ENCODE peak calls at places on chromosomes 6 and 20, in ten cellular contexts. One of them, this sample, is unnamed.

GRCh38 chr6:128599036-128599435 is 78.6 kb upstream of the PTPRK start:
- DNase-seq in esophagus squamous epithelium: no peak
- DNase-seq in esophagus muscularis mucosa: no peak
- DNase-seq in breast epithelium: no peak
- DNase-seq in colonic mucosa: no peak
- DNase-seq in ascending aorta: no peak
- DNase-seq in HL-60: no peak
- DNase-seq in psoas muscle: no peak
- DNase-seq in heart right ventricle: no peak
- DNase-seq in iPS DF 6.9: no peak
- DNase-seq in this sample: no peak

GRCh38 chr6:104527761-104528415 is 331.8 kb downstream of the HACE1 start:
- DNase-seq in HL-60: peak; percentile 6
- DNase-seq in esophagus muscularis mucosa: no peak
- DNase-seq in psoas muscle: no peak
- DNase-seq in ascending aorta: peak; percentile 70
- DNase-seq in esophagus squamous epithelium: no peak
- DNase-seq in heart right ventricle: no peak
- DNase-seq in iPS DF 6.9: no peak
- DNase-seq in breast epithelium: no peak
- DNase-seq in colonic mucosa: peak; percentile 52
- DNase-seq in this sample: no peak

GRCh38 chr20:38132910-38133501 is 32.1 kb downstream of the TGM2 start:
- DNase-seq in breast epithelium: no peak
- DNase-seq in esophagus muscularis mucosa: no peak
- DNase-seq in HL-60: no peak
- DNase-seq in colonic mucosa: no peak
- DNase-seq in iPS DF 6.9: no peak
- DNase-seq in ascending aorta: no peak
- DNase-seq in heart right ventricle: no peak
- DNase-seq in esophagus squamous epithelium: no peak
- DNase-seq in psoas muscle: no peak
- DNase-seq in this sample: no peak

GRCh38 chr6:30687659-30688431 is 1.4 kb upstream of the PPP1R18 start:
- DNase-seq in HL-60: no peak
- DNase-seq in colonic mucosa: peak; percentile 45
- DNase-seq in psoas muscle: peak; percentile 71
- DNase-seq in esophagus squamous epithelium: no peak
- DNase-seq in ascending aorta: no peak
- DNase-seq in esophagus muscularis mucosa: no peak
- DNase-seq in breast epithelium: no peak
- DNase-seq in iPS DF 6.9: no peak
- DNase-seq in heart right ventricle: peak; percentile 42
- DNase-seq in this sample: no peak

GRCh38 chr6:153976921-153977693 is 61.9 kb upstream of the OPRM1 start:
- DNase-seq in esophagus muscularis mucosa: no peak
- DNase-seq in colonic mucosa: no peak
- DNase-seq in heart right ventricle: no peak
- DNase-seq in esophagus squamous epithelium: no peak
- DNase-seq in breast epithelium: no peak
- DNase-seq in iPS DF 6.9: no peak
- DNase-seq in HL-60: no peak
- DNase-seq in psoas muscle: no peak
- DNase-seq in ascending aorta: no peak
- DNase-seq in this sample: peak; percentile 20

GRCh38 chr6:128432394-128432793 is 88.0 kb downstream of the PTPRK start:
- DNase-seq in esophagus muscularis mucosa: no peak
- DNase-seq in HL-60: no peak
- DNase-seq in ascending aorta: no peak
- DNase-seq in breast epithelium: no peak
- DNase-seq in colonic mucosa: no peak
- DNase-seq in psoas muscle: no peak
- DNase-seq in iPS DF 6.9: no peak
- DNase-seq in heart right ventricle: no peak
- DNase-seq in esophagus squamous epithelium: no peak
- DNase-seq in this sample: no peak

GRCh38 chr6:128516514-128516898 is 3.9 kb downstream of the PTPRK start:
- DNase-seq in HL-60: no peak
- DNase-seq in iPS DF 6.9: no peak
- DNase-seq in heart right ventricle: no peak
- DNase-seq in colonic mucosa: no peak
- DNase-seq in esophagus squamous epithelium: no peak
- DNase-seq in psoas muscle: no peak
- DNase-seq in esophagus muscularis mucosa: no peak
- DNase-seq in ascending aorta: no peak
- DNase-seq in breast epithelium: no peak
- DNase-seq in this sample: no peak

GRCh38 chr6:131773284-131773950 is 34.4 kb upstream of the ENPP1 start:
- DNase-seq in esophagus squamous epithelium: no peak
- DNase-seq in colonic mucosa: no peak
- DNase-seq in esophagus muscularis mucosa: no peak
- DNase-seq in ascending aorta: no peak
- DNase-seq in heart right ventricle: no peak
- DNase-seq in iPS DF 6.9: no peak
- DNase-seq in breast epithelium: no peak
- DNase-seq in HL-60: no peak
- DNase-seq in psoas muscle: no peak
- DNase-seq in this sample: no peak

GRCh38 chr20:35014537-35014936 is 58.9 kb downstream of the MYH7B start:
- DNase-seq in iPS DF 6.9: no peak
- DNase-seq in HL-60: peak; percentile 20
- DNase-seq in psoas muscle: no peak
- DNase-seq in heart right ventricle: no peak
- DNase-seq in esophagus squamous epithelium: no peak
- DNase-seq in breast epithelium: no peak
- DNase-seq in ascending aorta: peak; percentile 47
- DNase-seq in esophagus muscularis mucosa: no peak
- DNase-seq in colonic mucosa: no peak
- DNase-seq in this sample: no peak

GRCh38 chr6:118720125-118720473 is 68.7 kb upstream of the CEP85L start:
- DNase-seq in esophagus muscularis mucosa: no peak
- DNase-seq in ascending aorta: no peak
- DNase-seq in esophagus squamous epithelium: no peak
- DNase-seq in psoas muscle: no peak
- DNase-seq in colonic mucosa: no peak
- DNase-seq in iPS DF 6.9: no peak
- DNase-seq in HL-60: no peak
- DNase-seq in breast epithelium: no peak
- DNase-seq in heart right ventricle: no peak
- DNase-seq in this sample: no peak

GRCh38 chr6:26646074-26646473 is 13.5 kb downstream of the ZNF322 start:
- DNase-seq in colonic mucosa: no peak
- DNase-seq in esophagus muscularis mucosa: no peak
- DNase-seq in breast epithelium: no peak
- DNase-seq in HL-60: no peak
- DNase-seq in esophagus squamous epithelium: no peak
- DNase-seq in iPS DF 6.9: no peak
- DNase-seq in heart right ventricle: no peak
- DNase-seq in ascending aorta: no peak
- DNase-seq in psoas muscle: no peak
- DNase-seq in this sample: no peak
- H3K27ac ChIP-seq in colonic mucosa: no peak overlapping the region
- H3K27ac ChIP-seq in esophagus muscularis mucosa: no peak overlapping the region
- H3K27ac ChIP-seq in breast epithelium: no peak overlapping the region
- H3K27ac ChIP-seq in HL-60: no peak overlapping the region
- H3K27ac ChIP-seq in esophagus squamous epithelium: no peak overlapping the region
- H3K27ac ChIP-seq in iPS DF 6.9: no peak overlapping the region
- H3K27ac ChIP-seq in heart right ventricle: no peak overlapping the region
- H3K27ac ChIP-seq in ascending aorta: no peak overlapping the region
- H3K27ac ChIP-seq in psoas muscle: no peak overlapping the region
- H3K27ac ChIP-seq in this sample: no peak overlapping the region

DNA sequence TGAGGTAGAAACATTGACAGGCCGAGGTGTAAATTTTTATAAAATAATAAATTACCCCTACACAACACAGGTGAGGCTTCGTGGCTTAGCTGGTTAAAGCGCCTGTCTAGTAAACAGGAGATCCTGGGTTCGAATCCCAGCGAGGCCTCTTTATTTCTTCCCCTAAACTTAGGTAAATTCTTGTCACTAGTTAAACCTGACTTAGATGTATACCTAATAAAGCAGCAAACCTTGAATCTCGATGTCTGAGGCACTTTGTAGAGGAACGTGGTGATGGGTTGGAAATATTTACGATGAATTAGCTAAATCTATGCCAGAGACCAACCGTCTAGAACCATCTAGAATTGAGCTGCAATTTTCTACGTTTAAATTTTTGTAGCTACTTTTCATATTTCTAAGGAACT is 185.6 kb downstream of the OR2B2 start:
- DNase-seq in iPS DF 6.9: no peak
- DNase-seq in colonic mucosa: no peak
- DNase-seq in HL-60: no peak
- DNase-seq in esophagus squamous epithelium: no peak
- DNase-seq in psoas muscle: no peak
- DNase-seq in heart right ventricle: no peak
- DNase-seq in breast epithelium: no peak
- DNase-seq in ascending aorta: no peak
- DNase-seq in esophagus muscularis mucosa: no peak
- DNase-seq in this sample: no peak
- H3K27me3 ChIP-seq in iPS DF 6.9: no peaks in the 10 kb centered on the region
- H3K27me3 ChIP-seq in colonic mucosa: no peaks in the 10 kb centered on the region
- H3K27me3 ChIP-seq in HL-60: no peaks in the 10 kb centered on the region
- H3K27me3 ChIP-seq in esophagus squamous epithelium: no peaks in the 10 kb centered on the region
- H3K27me3 ChIP-seq in psoas muscle: peaks cover 10% of the 10 kb centered on the region
- H3K27me3 ChIP-seq in heart right ventricle: no peaks in the 10 kb centered on the region
- H3K27me3 ChIP-seq in breast epithelium: no peaks in the 10 kb centered on the region
- H3K27me3 ChIP-seq in ascending aorta: no peaks in the 10 kb centered on the region
- H3K27me3 ChIP-seq in esophagus muscularis mucosa: no peaks in the 10 kb centered on the region
- H3K27me3 ChIP-seq in this sample: no peaks in the 10 kb centered on the region

GRCh38 chr20:63520939-63521601 is 505 bp downstream of the PPDPF start:
- DNase-seq in breast epithelium: peak; percentile 81
- DNase-seq in ascending aorta: no peak
- DNase-seq in iPS DF 6.9: no peak
- DNase-seq in HL-60: peak; percentile 49
- DNase-seq in colonic mucosa: peak; percentile 93
- DNase-seq in heart right ventricle: peak; percentile 75
- DNase-seq in esophagus muscularis mucosa: no peak
- DNase-seq in psoas muscle: peak; percentile 86
- DNase-seq in esophagus squamous epithelium: no peak
- DNase-seq in this sample: peak; percentile 97
- H3K27ac ChIP-seq in breast epithelium: peak overlapping the region; percentile 99
- H3K27ac ChIP-seq in ascending aorta: peak overlapping the region; percentile 83
- H3K27ac ChIP-seq in iPS DF 6.9: no peak overlapping the region
- H3K27ac ChIP-seq in HL-60: peak overlapping the region; percentile 65
- H3K27ac ChIP-seq in colonic mucosa: peak overlapping the region; percentile 97
- H3K27ac ChIP-seq in heart right ventricle: peak overlapping the region; percentile 100
- H3K27ac ChIP-seq in esophagus muscularis mucosa: peak overlapping the region; percentile 95
- H3K27ac ChIP-seq in psoas muscle: peak overlapping the region; percentile 87
- H3K27ac ChIP-seq in esophagus squamous epithelium: peak overlapping the region; percentile 100
- H3K27ac ChIP-seq in this sample: peak overlapping the region; percentile 89

GRCh38 chr6:156853733-156854132 is 76.6 kb downstream of the ARID1B start:
- DNase-seq in iPS DF 6.9: no peak
- DNase-seq in breast epithelium: no peak
- DNase-seq in ascending aorta: no peak
- DNase-seq in colonic mucosa: no peak
- DNase-seq in esophagus squamous epithelium: no peak
- DNase-seq in esophagus muscularis mucosa: no peak
- DNase-seq in psoas muscle: no peak
- DNase-seq in heart right ventricle: no peak
- DNase-seq in HL-60: no peak
- DNase-seq in this sample: no peak
- H3K27me3 ChIP-seq in iPS DF 6.9: no peaks in the 10 kb centered on the region
- H3K27me3 ChIP-seq in breast epithelium: no peaks in the 10 kb centered on the region
- H3K27me3 ChIP-seq in ascending aorta: no peaks in the 10 kb centered on the region
- H3K27me3 ChIP-seq in colonic mucosa: no peaks in the 10 kb centered on the region
- H3K27me3 ChIP-seq in esophagus squamous epithelium: no peaks in the 10 kb centered on the region
- H3K27me3 ChIP-seq in esophagus muscularis mucosa: no peaks in the 10 kb centered on the region
- H3K27me3 ChIP-seq in psoas muscle: no peaks in the 10 kb centered on the region
- H3K27me3 ChIP-seq in heart right ventricle: no peaks in the 10 kb centered on the region
- H3K27me3 ChIP-seq in HL-60: no peaks in the 10 kb centered on the region
- H3K27me3 ChIP-seq in this sample: no peaks in the 10 kb centered on the region